ENCODE peak calls at places on chromosome 21, in five cellular contexts. Y is psoas muscle, M is upper lobe of right lung, C is NB4, D is Panc1. I is an unnamed sample.
A peak's percentile ranks its signal among the peaks of the same experiment; 100 is the strongest.

GRCh38 chr21:45012661-45013270 is 61.6 kb upstream of the ADARB1 start:
- DNase-seq in M (peak; percentile 60), D (no peak), Y (peak; percentile 49), C (no peak), I (no peak)

GRCh38 chr21:40837456-40837855 is 9.5 kb downstream of the DSCAM start:
- DNase-seq in M (no peak), D (no peak), C (no peak), Y (no peak), I (no peak)

GRCh38 chr21:31198575-31198974 is 145.5 kb downstream of the TIAM1 start:
- DNase-seq in M (no peak), Y (no peak), C (peak; percentile 61), D (peak; percentile 33), I (no peak)

GRCh38 chr21:45222001-45222400 is 65.7 kb downstream of the POFUT2 start:
- DNase-seq in M (no peak), Y (no peak), D (no peak), C (no peak), I (no peak)

GRCh38 chr21:39055167-39055767 is 128.0 kb downstream of the PSMG1 start:
- DNase-seq in M (no peak), C (no peak), Y (no peak), D (no peak), I (no peak)

GRCh38 chr21:31554511-31555022 is 104.9 kb upstream of the SOD1 start:
- DNase-seq in M (peak; percentile 16), D (no peak), Y (no peak), C (no peak), I (peak; percentile 15)

GRCh38 chr21:42081138-42081537 is 10.0 kb downstream of the UMODL1 start:
- DNase-seq in D (no peak), C (peak; percentile 77), M (no peak), Y (no peak), I (no peak)

GRCh38 chr21:45392206-45392971 is 12.6 kb upstream of the COL18A1 start:
- DNase-seq in D (no peak), M (peak; percentile 50), Y (no peak), C (no peak), I (no peak)

I was measured in CD8-positive, alpha-beta T cell.